ENCODE peak calls at places on chromosomes 4 and X, in six cellular contexts. A is upper lobe of right lung; C is GM19239; I is aorta; O is effector memory CD4-positive, alpha-beta T cell; Q is immature natural killer cell. U is an unnamed sample.

GRCh38 chr4:120718979-120719566 is 203.5 kb downstream of the PRDM5 start:
- DNase-seq in A (no peak), O (no peak), Q (peak), C (no peak), I (no peak), U (no peak)

GRCh38 chrX:132774312-132774711 is 184.1 kb downstream of the HS6ST2 start:
- DNase-seq in Q (no peak), C (no peak), O (no peak), I (no peak), A (no peak), U (no peak)

GRCh38 chrX:72381439-72382198 is 75.9 kb upstream of the CITED1 start:
- DNase-seq in O (no peak), A (no peak), Q (no peak), I (no peak), C (no peak), U (no peak)

GRCh38 chrX:119028733-119029110 is 44.1 kb upstream of the CT47C1 start:
- DNase-seq in C (no peak), A (no peak), I (no peak), Q (no peak), O (no peak), U (no peak)

GRCh38 chr4:150211821-150212445 is 133.7 kb downstream of the DCLK2 start:
- DNase-seq in I (no peak), Q (no peak), C (no peak), O (no peak), A (no peak), U (no peak)

GRCh38 chr4:4875147-4875546 is 15.7 kb downstream of the MSX1 start:
- DNase-seq in Q (no peak), I (no peak), A (no peak), C (no peak), O (no peak), U (no peak)

GRCh38 chr4:154471924-154472323 is 19.7 kb downstream of the DCHS2 start:
- DNase-seq in I (no peak), C (peak), O (no peak), A (no peak), Q (no peak), U (no peak)

GRCh38 chrX:69309074-69309792 is 144.0 kb upstream of the PJA1 start:
- DNase-seq in C (no peak), Q (no peak), I (no peak), A (no peak), O (no peak), U (no peak)

GRCh38 chr4:2062808-2063524 is 3.8 kb downstream of the NAT8L start:
- DNase-seq in C (no peak), Q (no peak), I (peak), O (no peak), A (no peak), U (no peak)

GRCh38 chr4:53057679-53058078 is 195.6 kb downstream of the RASL11B start:
- DNase-seq in Q (no peak), A (no peak), C (no peak), I (no peak), O (no peak), U (no peak)

GRCh38 chr4:96677499-96677898 is 837.6 kb downstream of the PDHA2 start:
- DNase-seq in I (no peak), C (no peak), A (no peak), Q (no peak), O (no peak), U (no peak)

GRCh38 chr4:185016946-185017797 is 1.1 kb upstream of the HELT start:
- DNase-seq in O (no peak), Q (no peak), I (no peak), A (no peak), C (no peak), U (peak)

GRCh38 chrX:132219343-132219768 is at the start of gene RAP2C:
- DNase-seq in Q (peak), A (peak), I (peak), O (peak), C (no peak), U (peak)

GRCh38 chrX:57104406-57104805 is 16.9 kb downstream of the SPIN2B start:
- DNase-seq in A (no peak), O (no peak), Q (no peak), C (no peak), I (no peak), U (no peak)

GRCh38 chr4:183335369-183335940 is 13.2 kb upstream of the CLDN24 start:
- DNase-seq in A (peak), I (no peak), Q (no peak), O (no peak), C (no peak), U (no peak)

GRCh38 chr4:165740911-165741310 is 132.1 kb upstream of the TLL1 start:
- DNase-seq in O (no peak), I (no peak), C (no peak), Q (no peak), A (no peak), U (no peak)

GRCh38 chr4:80243274-80244018 is 23.0 kb upstream of the FGF5 start:
- DNase-seq in A (no peak), C (no peak), O (no peak), Q (no peak), I (no peak), U (no peak)

GRCh38 chrX:28794751-28795150 is 207.5 kb downstream of the IL1RAPL1 start:
- DNase-seq in A (no peak), I (no peak), Q (no peak), C (no peak), O (no peak), U (no peak)

GRCh38 chrX:75781618-75782017 is 3.4 kb downstream of the MAGEE2 start:
- DNase-seq in A (no peak), C (no peak), I (peak), O (no peak), Q (no peak), U (no peak)

GRCh38 chr4:86981789-86982188 is 47.0 kb downstream of the AFF1 start:
- DNase-seq in I (no peak), A (no peak), O (no peak), C (no peak), Q (no peak), U (no peak)

GRCh38 chrX:45849261-45849660 is 648.6 kb upstream of the DIPK2B start:
- DNase-seq in O (no peak), I (no peak), C (no peak), Q (peak), A (no peak), U (peak)

GRCh38 chr4:76723916-76724315 is 174.0 kb downstream of the SOWAHB start:
- DNase-seq in I (no peak), A (no peak), O (no peak), Q (no peak), C (no peak), U (no peak)

GRCh38 chrX:150155396-150156048 is 207.6 kb upstream of the MAMLD1 start:
- DNase-seq in Q (no peak), I (peak), A (no peak), C (no peak), O (no peak), U (no peak)

GRCh38 chr4:81818385-81818784 is 346.7 kb upstream of the RASGEF1B start:
- DNase-seq in A (no peak), Q (no peak), O (no peak), I (no peak), C (no peak), U (no peak)

GRCh38 chrX:153884136-153885076 is 1.6 kb downstream of the L1CAM start:
- DNase-seq in Q (no peak), A (no peak), C (no peak), O (no peak), I (no peak), U (no peak)

GRCh38 chr4:101977096-101977495 is 186.6 kb downstream of the BANK1 start:
- DNase-seq in C (no peak), I (peak), O (no peak), A (no peak), Q (no peak), U (no peak)

GRCh38 chr4:168218663-168219062 is 99.9 kb downstream of the DDX60 start:
- DNase-seq in C (no peak), I (no peak), Q (no peak), A (no peak), O (no peak), U (no peak)

GRCh38 chr4:128820631-128821119 is 11.2 kb downstream of the JADE1 start:
- DNase-seq in I (no peak), O (no peak), C (no peak), Q (no peak), A (no peak), U (no peak)

GRCh38 chr4:83599183-83599582 is 63.3 kb downstream of the GPAT3 start:
- DNase-seq in I (no peak), Q (no peak), O (no peak), A (no peak), C (no peak), U (no peak)